ENCODE peak calls at places on chromosomes 7 and 10, in nine cellular contexts. B is CD8-positive, alpha-beta T cell; D is mammary epithelial cell; H is Calu3; Z is neural progenitor cell; A is hepatocyte; Q is ascending aorta; U is activated B cell treated with CpG ODN at 0.5 μM for 24 hours; R is fibroblast of mammary gland. W is an unnamed sample.

GRCh38 chr7:102849538-102849937 is 63.3 kb upstream of the LRRC17 start:
- DNase-seq in D (no peak), Z (no peak), U (no peak), A (no peak), B (no peak), Q (no peak), H (no peak), R (peak; percentile 40), W (no peak)

GRCh38 chr7:5283421-5284303 is 919 bp downstream of the SLC29A4 start:
- DNase-seq in Z (peak; percentile 47), R (no peak), A (no peak), Q (no peak), H (peak; percentile 38), D (no peak), U (no peak), B (no peak), W (no peak)

GRCh38 chr7:124680304-124680703 is 85.3 kb downstream of the GPR37 start:
- DNase-seq in B (no peak), R (no peak), H (no peak), Z (no peak), U (no peak), D (no peak), A (no peak), Q (no peak), W (no peak)

GRCh38 chr7:24732646-24733413 is 24.4 kb downstream of the GSDME start:
- DNase-seq in Q (no peak), D (peak; percentile 89), B (no peak), Z (no peak), R (peak; percentile 76), A (peak; percentile 55), H (no peak), U (no peak), W (no peak)

GRCh38 chr10:132730566-132730953 is 55.4 kb downstream of the NKX6-2 start:
- DNase-seq in U (no peak), D (no peak), R (no peak), B (no peak), A (no peak), Z (no peak), H (no peak), Q (no peak), W (no peak)

GRCh38 chr7:128017880-128018845 is 13.1 kb downstream of the LRRC4 start:
- DNase-seq in Q (no peak), H (peak; percentile 56), D (peak; percentile 90), A (no peak), U (no peak), Z (no peak), R (no peak), B (no peak), W (no peak)

GRCh38 chr10:12679636-12680035 is 321.9 kb downstream of the CCDC3 start:
- DNase-seq in A (no peak), Z (peak; percentile 26), Q (no peak), H (no peak), R (no peak), B (no peak), U (no peak), D (no peak), W (no peak)

GRCh38 chr7:120944826-120945562 is 5.6 kb upstream of the ING3 start:
- DNase-seq in D (peak; percentile 5), B (no peak), H (no peak), U (no peak), A (peak; percentile 14), Q (no peak), Z (no peak), R (no peak), W (no peak)

GRCh38 chr7:132932321-132933075 is 149.4 kb downstream of the CHCHD3 start:
- DNase-seq in Q (no peak), D (no peak), B (no peak), H (no peak), Z (peak; percentile 88), U (no peak), A (no peak), R (peak; percentile 4), W (no peak)

GRCh38 chr7:132934017-132934416 is 147.9 kb downstream of the CHCHD3 start:
- DNase-seq in Q (no peak), B (no peak), A (no peak), Z (no peak), U (no peak), H (no peak), D (no peak), R (no peak), W (no peak)

GRCh38 chr7:132935608-132936007 is 146.3 kb downstream of the CHCHD3 start:
- DNase-seq in Q (no peak), B (no peak), D (no peak), U (no peak), H (no peak), Z (no peak), R (no peak), A (no peak), W (no peak)

GRCh38 chr7:132933076-132933466 is 148.8 kb downstream of the CHCHD3 start:
- DNase-seq in B (no peak), R (peak; percentile 82), Q (no peak), Z (no peak), U (no peak), D (peak; percentile 3), H (no peak), A (peak; percentile 48), W (no peak)

DNA sequence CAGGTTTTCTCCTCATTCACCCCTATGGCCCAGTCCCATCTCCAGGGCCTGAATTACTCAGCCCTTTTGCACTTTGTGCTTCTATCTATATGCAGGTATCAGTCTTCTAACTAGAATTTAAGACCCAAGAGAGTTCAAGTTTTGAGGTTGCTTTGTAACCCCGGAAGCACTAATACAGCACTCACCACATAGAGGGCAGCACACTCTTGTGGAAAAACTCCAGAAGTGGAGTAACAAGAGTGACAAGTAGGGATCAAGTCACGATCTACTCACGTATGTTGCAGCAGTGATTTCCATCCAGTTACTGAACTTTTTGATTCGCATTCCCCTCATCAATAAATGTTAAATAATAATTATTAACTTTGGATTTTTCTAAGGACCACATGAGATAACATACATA is 151.0 kb downstream of the CHCHD3 start:
- DNase-seq in R (peak; percentile 20), B (no peak), H (no peak), D (no peak), A (no peak), Q (no peak), U (no peak), Z (peak; percentile 48), W (no peak)
- TF ChIP-seq CTCF in R (peak; percentile 36), B (no peak), H (no peak), D (peak; percentile 50), A (peak; percentile 33), Q (no peak), U (no peak), Z (peak; percentile 58), W (no peak)

DNA sequence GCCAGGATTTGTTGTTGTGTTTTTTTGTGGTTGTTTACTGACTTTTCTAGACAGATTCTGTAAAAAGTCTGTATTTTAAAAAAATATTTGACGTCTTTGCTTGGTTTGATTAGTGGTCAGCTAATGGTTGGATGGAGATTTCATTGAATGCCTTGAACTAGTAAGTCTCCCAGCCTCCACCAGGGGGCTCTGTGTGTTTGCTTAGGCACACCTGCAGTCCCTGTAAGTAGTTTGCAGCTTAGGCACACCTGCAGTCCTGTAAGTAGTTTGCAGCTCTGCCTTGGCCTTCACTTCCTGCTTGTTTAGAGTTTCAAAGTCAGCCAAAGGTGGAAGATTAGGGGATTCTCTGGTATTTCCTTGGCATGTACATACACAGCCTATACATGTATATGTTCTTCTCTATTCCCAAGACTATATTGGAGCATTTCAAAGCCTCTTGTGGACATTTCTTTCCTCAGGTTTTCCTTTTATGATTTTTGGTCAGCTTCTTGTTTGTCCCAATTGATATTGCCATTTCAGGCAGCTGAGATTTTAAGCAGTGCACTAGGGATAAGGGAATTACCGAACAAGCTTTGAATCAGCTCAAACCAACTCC is 101.6 kb downstream of the CCSER2 start:
- DNase-seq in R (peak; percentile 60), A (peak; percentile 70), Q (peak; percentile 76), H (peak; percentile 76), U (no peak), Z (peak; percentile 84), B (peak; percentile 69), D (peak; percentile 61), W (peak; percentile 35)
- TF ChIP-seq CTCF in R (peak; percentile 80), A (peak; percentile 43), Q (peak; percentile 31), H (peak; percentile 57), U (peak; percentile 34), Z (peak; percentile 84), B (peak; percentile 78), D (peak; percentile 85), W (no peak)

GRCh38 chr7:110446658-110447057 is 644.3 kb upstream of the LRRN3 start:
- DNase-seq in R (no peak), B (no peak), A (no peak), H (no peak), Z (no peak), Q (no peak), U (no peak), D (no peak), W (no peak)

DNA sequence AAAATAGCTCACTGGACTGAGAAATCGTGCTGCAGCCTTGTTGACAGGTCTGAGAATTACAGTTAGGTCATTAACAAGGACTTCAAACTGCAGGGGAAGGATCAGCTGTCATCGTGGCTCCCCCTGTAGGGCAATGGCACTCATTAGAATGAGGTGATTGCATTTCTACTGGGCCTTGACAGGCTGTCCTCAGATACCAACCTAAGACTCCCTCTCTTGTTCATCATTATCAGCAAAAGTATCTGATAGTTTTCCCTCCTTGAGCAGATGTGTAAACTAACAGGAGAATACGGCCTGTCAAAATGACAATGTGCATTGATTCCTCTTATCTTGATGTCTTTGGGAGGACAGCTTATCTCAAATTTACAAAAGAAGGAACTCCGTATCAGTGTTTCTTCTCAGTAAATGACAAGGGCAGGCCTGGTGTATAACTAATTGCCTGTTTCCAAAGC is 648.5 kb upstream of the LRRN3 start:
- DNase-seq in Q (no peak), R (no peak), D (peak; percentile 40), A (peak; percentile 74), H (peak; percentile 67), U (no peak), Z (peak; percentile 73), B (no peak), W (no peak)
- TF ChIP-seq CTCF in Q (no peak), R (no peak), D (peak; percentile 85), A (peak; percentile 60), H (peak; percentile 54), U (no peak), Z (peak; percentile 74), B (no peak), W (no peak)

GRCh38 chr10:85977642-85978041 is 389.0 kb downstream of the GRID1 start:
- DNase-seq in H (no peak), U (no peak), A (no peak), B (no peak), Z (no peak), Q (no peak), D (no peak), R (no peak), W (no peak)

GRCh38 chr10:85979598-85979997 is 387.0 kb downstream of the GRID1 start:
- DNase-seq in Z (no peak), Q (no peak), B (no peak), H (no peak), U (no peak), A (no peak), R (no peak), D (no peak), W (no peak)

GRCh38 chr10:85978566-85979358 is 387.8 kb downstream of the GRID1 start:
- DNase-seq in A (no peak), B (no peak), D (peak; percentile 32), Z (no peak), U (no peak), Q (no peak), H (no peak), R (no peak), W (no peak)

GRCh38 chr10:85971494-85971893 is 395.1 kb downstream of the GRID1 start:
- DNase-seq in D (no peak), H (no peak), Q (no peak), R (no peak), A (no peak), B (no peak), U (no peak), Z (no peak), W (no peak)

DNA sequence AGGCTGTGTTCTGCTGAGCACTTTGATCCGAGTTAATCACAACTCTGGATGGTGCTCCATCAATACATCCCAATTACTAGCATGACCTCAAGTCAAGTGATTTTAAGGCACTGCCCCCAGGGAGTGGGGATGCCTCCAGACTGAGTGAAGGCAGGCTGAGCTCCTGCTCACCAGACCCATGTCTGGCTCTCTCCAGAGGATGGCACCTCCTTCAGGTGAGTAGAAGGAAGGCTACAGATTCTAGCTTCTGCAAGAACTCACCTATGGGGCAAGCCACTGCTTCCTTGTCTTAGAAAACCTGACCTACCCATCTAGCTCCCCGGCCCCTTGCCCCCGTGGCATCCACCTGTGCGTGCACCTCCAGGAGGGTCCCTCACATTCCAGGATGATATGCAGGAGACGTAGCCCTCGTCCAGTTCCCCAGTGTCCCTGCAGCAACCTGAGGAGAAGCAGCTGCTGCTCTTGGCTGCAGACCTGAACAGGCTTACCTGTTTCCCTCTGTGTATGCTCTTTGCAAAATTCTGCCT is 390.3 kb downstream of the GRID1 start:
- DNase-seq in B (no peak), R (no peak), Q (no peak), Z (peak; percentile 6), H (no peak), D (no peak), A (no peak), U (no peak), W (no peak)
- TF ChIP-seq CTCF in B (no peak), R (no peak), Q (no peak), Z (peak; percentile 16), H (no peak), D (no peak), A (no peak), U (no peak), W (no peak)

W was measured in omental fat pad.